ENCODE peak calls at places on chromosomes 16 and 17, in ten cellular contexts. One of them, this sample, is unnamed.

GRCh38 chr16:23485841-23486240 is 24.5 kb downstream of the GGA2 start:
- DNase-seq in suprapubic skin: no peak
- DNase-seq in GM12891: no peak
- DNase-seq in GM23338: no peak
- DNase-seq in transverse colon: no peak
- DNase-seq in breast epithelium: no peak
- DNase-seq in Panc1: no peak
- DNase-seq in stomach: no peak
- DNase-seq in spleen: peak
- DNase-seq in prostate gland: no peak
- DNase-seq in this sample: no peak

GRCh38 chr17:40862985-40863733 is 3.9 kb downstream of the KRT12 start:
- DNase-seq in suprapubic skin: no peak
- DNase-seq in GM12891: peak
- DNase-seq in GM23338: peak
- DNase-seq in transverse colon: no peak
- DNase-seq in breast epithelium: no peak
- DNase-seq in Panc1: no peak
- DNase-seq in stomach: no peak
- DNase-seq in spleen: no peak
- DNase-seq in prostate gland: no peak
- DNase-seq in this sample: no peak

GRCh38 chr17:49987290-49987585 is 7.8 kb downstream of the DLX3 start:
- DNase-seq in suprapubic skin: peak
- DNase-seq in GM12891: no peak
- DNase-seq in GM23338: peak
- DNase-seq in transverse colon: no peak
- DNase-seq in breast epithelium: no peak
- DNase-seq in Panc1: no peak
- DNase-seq in stomach: no peak
- DNase-seq in spleen: no peak
- DNase-seq in prostate gland: no peak
- DNase-seq in this sample: peak

GRCh38 chr16:56606071-56606687 is 2.2 kb upstream of the MT2A start:
- DNase-seq in suprapubic skin: no peak
- DNase-seq in GM12891: no peak
- DNase-seq in GM23338: no peak
- DNase-seq in transverse colon: no peak
- DNase-seq in breast epithelium: peak
- DNase-seq in Panc1: no peak
- DNase-seq in stomach: no peak
- DNase-seq in spleen: no peak
- DNase-seq in prostate gland: peak
- DNase-seq in this sample: no peak

GRCh38 chr16:381788-382717 is at the start of gene PGAP6:
- DNase-seq in suprapubic skin: no peak
- DNase-seq in GM12891: peak
- DNase-seq in GM23338: peak
- DNase-seq in transverse colon: peak
- DNase-seq in breast epithelium: no peak
- DNase-seq in Panc1: no peak
- DNase-seq in stomach: peak
- DNase-seq in spleen: peak
- DNase-seq in prostate gland: peak
- DNase-seq in this sample: peak

GRCh38 chr16:15492091-15492740 is 57.8 kb downstream of the BMERB1 start:
- DNase-seq in suprapubic skin: peak
- DNase-seq in GM12891: no peak
- DNase-seq in GM23338: no peak
- DNase-seq in transverse colon: no peak
- DNase-seq in breast epithelium: no peak
- DNase-seq in Panc1: no peak
- DNase-seq in stomach: no peak
- DNase-seq in spleen: no peak
- DNase-seq in prostate gland: no peak
- DNase-seq in this sample: no peak

GRCh38 chr16:18958621-18959578 is 24.8 kb upstream of the TMC7 start:
- DNase-seq in suprapubic skin: no peak
- DNase-seq in GM12891: no peak
- DNase-seq in GM23338: no peak
- DNase-seq in transverse colon: no peak
- DNase-seq in breast epithelium: no peak
- DNase-seq in Panc1: no peak
- DNase-seq in stomach: no peak
- DNase-seq in spleen: no peak
- DNase-seq in prostate gland: no peak
- DNase-seq in this sample: no peak

GRCh38 chr16:86604436-86605220 is 26.3 kb downstream of the FOXL1 start:
- DNase-seq in suprapubic skin: no peak
- DNase-seq in GM12891: peak
- DNase-seq in GM23338: no peak
- DNase-seq in transverse colon: no peak
- DNase-seq in breast epithelium: peak
- DNase-seq in Panc1: no peak
- DNase-seq in stomach: no peak
- DNase-seq in spleen: no peak
- DNase-seq in prostate gland: no peak
- DNase-seq in this sample: no peak

GRCh38 chr17:17107891-17108680 is 65.8 kb downstream of the MPRIP start:
- DNase-seq in suprapubic skin: no peak
- DNase-seq in GM12891: no peak
- DNase-seq in GM23338: no peak
- DNase-seq in transverse colon: no peak
- DNase-seq in breast epithelium: no peak
- DNase-seq in Panc1: no peak
- DNase-seq in stomach: peak
- DNase-seq in spleen: no peak
- DNase-seq in prostate gland: no peak
- DNase-seq in this sample: peak

GRCh38 chr16:2031081-2031577 is 4.4 kb downstream of the NHERF2 start:
- DNase-seq in suprapubic skin: no peak
- DNase-seq in GM12891: no peak
- DNase-seq in GM23338: no peak
- DNase-seq in transverse colon: no peak
- DNase-seq in breast epithelium: no peak
- DNase-seq in Panc1: no peak
- DNase-seq in stomach: no peak
- DNase-seq in spleen: peak
- DNase-seq in prostate gland: no peak
- DNase-seq in this sample: no peak

GRCh38 chr16:2034695-2035430 is 8.2 kb downstream of the NHERF2 start:
- DNase-seq in suprapubic skin: no peak
- DNase-seq in GM12891: no peak
- DNase-seq in GM23338: no peak
- DNase-seq in transverse colon: no peak
- DNase-seq in breast epithelium: no peak
- DNase-seq in Panc1: no peak
- DNase-seq in stomach: no peak
- DNase-seq in spleen: no peak
- DNase-seq in prostate gland: no peak
- DNase-seq in this sample: no peak

GRCh38 chr16:2035431-2036199 is 8.9 kb downstream of the NHERF2 start:
- DNase-seq in suprapubic skin: no peak
- DNase-seq in GM12891: no peak
- DNase-seq in GM23338: no peak
- DNase-seq in transverse colon: peak
- DNase-seq in breast epithelium: peak
- DNase-seq in Panc1: no peak
- DNase-seq in stomach: peak
- DNase-seq in spleen: no peak
- DNase-seq in prostate gland: no peak
- DNase-seq in this sample: peak

GRCh38 chr16:2032285-2033056 is 5.8 kb downstream of the NHERF2 start:
- DNase-seq in suprapubic skin: no peak
- DNase-seq in GM12891: no peak
- DNase-seq in GM23338: no peak
- DNase-seq in transverse colon: no peak
- DNase-seq in breast epithelium: no peak
- DNase-seq in Panc1: no peak
- DNase-seq in stomach: no peak
- DNase-seq in spleen: no peak
- DNase-seq in prostate gland: no peak
- DNase-seq in this sample: no peak

GRCh38 chr16:2033057-2033911 is 6.6 kb downstream of the NHERF2 start:
- DNase-seq in suprapubic skin: no peak
- DNase-seq in GM12891: no peak
- DNase-seq in GM23338: no peak
- DNase-seq in transverse colon: peak
- DNase-seq in breast epithelium: peak
- DNase-seq in Panc1: no peak
- DNase-seq in stomach: peak
- DNase-seq in spleen: no peak
- DNase-seq in prostate gland: no peak
- DNase-seq in this sample: peak
- TF ChIP-seq POLR2AphosphoS5 in suprapubic skin: no peak
- TF ChIP-seq POLR2AphosphoS5 in GM12891: no peak
- TF ChIP-seq POLR2AphosphoS5 in GM23338: no peak
- TF ChIP-seq POLR2AphosphoS5 in transverse colon: peak
- TF ChIP-seq POLR2AphosphoS5 in breast epithelium: peak
- TF ChIP-seq POLR2AphosphoS5 in Panc1: no peak
- TF ChIP-seq POLR2AphosphoS5 in stomach: peak
- TF ChIP-seq POLR2AphosphoS5 in spleen: peak
- TF ChIP-seq POLR2AphosphoS5 in prostate gland: peak
- TF ChIP-seq POLR2AphosphoS5 in this sample: peak

GRCh38 chr17:5249615-5250014 is 15.0 kb upstream of the SCIMP start:
- DNase-seq in suprapubic skin: peak
- DNase-seq in GM12891: peak
- DNase-seq in GM23338: peak
- DNase-seq in transverse colon: peak
- DNase-seq in breast epithelium: peak
- DNase-seq in Panc1: peak
- DNase-seq in stomach: peak
- DNase-seq in spleen: peak
- DNase-seq in prostate gland: peak
- DNase-seq in this sample: peak

GRCh38 chr17:5260542-5260941 is 21.5 kb upstream of the RABEP1 start:
- DNase-seq in suprapubic skin: no peak
- DNase-seq in GM12891: no peak
- DNase-seq in GM23338: no peak
- DNase-seq in transverse colon: no peak
- DNase-seq in breast epithelium: peak
- DNase-seq in Panc1: no peak
- DNase-seq in stomach: no peak
- DNase-seq in spleen: no peak
- DNase-seq in prostate gland: no peak
- DNase-seq in this sample: no peak

GRCh38 chr17:5254414-5254813 is 19.8 kb upstream of the SCIMP start:
- DNase-seq in suprapubic skin: no peak
- DNase-seq in GM12891: no peak
- DNase-seq in GM23338: no peak
- DNase-seq in transverse colon: no peak
- DNase-seq in breast epithelium: no peak
- DNase-seq in Panc1: no peak
- DNase-seq in stomach: no peak
- DNase-seq in spleen: peak
- DNase-seq in prostate gland: no peak
- DNase-seq in this sample: no peak

GRCh38 chr17:5257124-5257523 is 22.5 kb upstream of the SCIMP start:
- DNase-seq in suprapubic skin: no peak
- DNase-seq in GM12891: no peak
- DNase-seq in GM23338: no peak
- DNase-seq in transverse colon: no peak
- DNase-seq in breast epithelium: no peak
- DNase-seq in Panc1: no peak
- DNase-seq in stomach: no peak
- DNase-seq in spleen: no peak
- DNase-seq in prostate gland: no peak
- DNase-seq in this sample: no peak

DNA sequence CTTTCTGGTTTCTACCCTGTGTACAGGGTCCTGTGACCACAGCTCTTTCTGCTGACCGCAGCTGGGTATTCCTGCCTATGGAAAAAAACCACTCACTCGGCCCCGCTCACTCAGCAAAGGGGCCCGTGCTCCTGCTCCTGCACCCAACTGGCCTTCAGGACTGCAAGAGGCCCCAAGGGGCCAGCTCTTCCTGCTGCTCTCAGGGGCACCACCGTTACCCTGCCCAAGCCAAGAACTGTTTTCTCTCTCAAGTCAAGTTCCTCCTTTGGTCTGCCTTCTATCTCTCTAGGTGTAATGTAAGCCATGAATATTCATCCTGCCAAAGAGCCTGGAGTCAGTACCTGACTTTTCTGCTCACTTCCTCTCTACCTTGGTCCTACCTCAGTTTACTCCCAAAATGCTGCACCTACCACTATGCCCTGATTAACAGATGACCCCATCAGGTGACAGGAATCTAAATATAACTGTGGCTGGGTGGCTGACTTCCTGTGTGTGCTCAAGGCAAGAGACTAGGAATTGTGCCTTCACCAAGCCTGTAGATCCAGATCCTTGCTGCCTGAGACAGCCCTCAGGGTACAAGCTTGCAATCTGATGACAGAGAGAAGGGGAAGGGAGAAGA is 20.4 kb upstream of the SCIMP start:
- DNase-seq in suprapubic skin: no peak
- DNase-seq in GM12891: no peak
- DNase-seq in GM23338: no peak
- DNase-seq in transverse colon: no peak
- DNase-seq in breast epithelium: peak
- DNase-seq in Panc1: no peak
- DNase-seq in stomach: no peak
- DNase-seq in spleen: peak
- DNase-seq in prostate gland: no peak
- DNase-seq in this sample: no peak
- TF ChIP-seq POLR2AphosphoS5 in suprapubic skin: no peak
- TF ChIP-seq POLR2AphosphoS5 in GM12891: no peak
- TF ChIP-seq POLR2AphosphoS5 in GM23338: no peak
- TF ChIP-seq POLR2AphosphoS5 in transverse colon: no peak
- TF ChIP-seq POLR2AphosphoS5 in breast epithelium: no peak
- TF ChIP-seq POLR2AphosphoS5 in Panc1: no peak
- TF ChIP-seq POLR2AphosphoS5 in stomach: no peak
- TF ChIP-seq POLR2AphosphoS5 in spleen: peak
- TF ChIP-seq POLR2AphosphoS5 in prostate gland: no peak
- TF ChIP-seq POLR2AphosphoS5 in this sample: no peak

GRCh38 chr17:143785-144281 is 6.5 kb downstream of the SCGB1C2 start:
- DNase-seq in suprapubic skin: peak
- DNase-seq in GM12891: peak
- DNase-seq in GM23338: peak
- DNase-seq in transverse colon: peak
- DNase-seq in breast epithelium: peak
- DNase-seq in Panc1: peak
- DNase-seq in stomach: peak
- DNase-seq in spleen: peak
- DNase-seq in prostate gland: peak
- DNase-seq in this sample: peak
- TF ChIP-seq POLR2AphosphoS5 in suprapubic skin: no peak
- TF ChIP-seq POLR2AphosphoS5 in GM12891: no peak
- TF ChIP-seq POLR2AphosphoS5 in GM23338: peak
- TF ChIP-seq POLR2AphosphoS5 in transverse colon: no peak
- TF ChIP-seq POLR2AphosphoS5 in breast epithelium: no peak
- TF ChIP-seq POLR2AphosphoS5 in Panc1: no peak
- TF ChIP-seq POLR2AphosphoS5 in stomach: peak
- TF ChIP-seq POLR2AphosphoS5 in spleen: peak
- TF ChIP-seq POLR2AphosphoS5 in prostate gland: no peak
- TF ChIP-seq POLR2AphosphoS5 in this sample: no peak

DNA sequence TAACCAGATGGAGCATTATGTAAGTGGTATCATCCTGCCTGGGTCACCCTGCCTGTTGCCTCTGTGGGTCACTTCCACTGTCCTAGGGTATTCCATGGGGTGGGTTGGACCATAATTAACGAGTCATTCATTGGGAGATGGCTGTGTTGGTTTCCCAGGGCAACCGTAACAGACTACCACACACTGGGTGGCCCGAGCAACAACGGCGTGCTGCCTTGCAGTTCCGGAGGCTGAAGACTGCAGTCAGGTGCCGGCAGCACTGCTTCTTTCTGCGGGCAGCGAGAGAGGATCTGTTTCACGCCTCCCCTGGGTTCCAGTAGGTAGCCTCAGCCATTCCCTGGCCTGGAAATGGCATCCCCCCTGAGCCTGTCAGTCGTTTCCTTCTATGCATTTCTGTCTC is 28.9 kb upstream of the CMIP start:
- DNase-seq in suprapubic skin: no peak
- DNase-seq in GM12891: no peak
- DNase-seq in GM23338: peak
- DNase-seq in transverse colon: no peak
- DNase-seq in breast epithelium: no peak
- DNase-seq in Panc1: no peak
- DNase-seq in stomach: no peak
- DNase-seq in spleen: no peak
- DNase-seq in prostate gland: no peak
- DNase-seq in this sample: no peak
- TF ChIP-seq POLR2AphosphoS5 in suprapubic skin: no peak
- TF ChIP-seq POLR2AphosphoS5 in GM12891: no peak
- TF ChIP-seq POLR2AphosphoS5 in GM23338: no peak
- TF ChIP-seq POLR2AphosphoS5 in transverse colon: no peak
- TF ChIP-seq POLR2AphosphoS5 in breast epithelium: no peak
- TF ChIP-seq POLR2AphosphoS5 in Panc1: no peak
- TF ChIP-seq POLR2AphosphoS5 in stomach: no peak
- TF ChIP-seq POLR2AphosphoS5 in spleen: no peak
- TF ChIP-seq POLR2AphosphoS5 in prostate gland: no peak
- TF ChIP-seq POLR2AphosphoS5 in this sample: no peak